ENCODE peak calls at places on chromosomes 3 and 15, in nine cellular contexts. X is lower leg skin; N is tibial artery; J is Panc1; T is dorsolateral prefrontal cortex; R is retinal pigment epithelial cell; D is HFFc6; Y is CD8-positive, alpha-beta T cell; H is tibial nerve. E is an unnamed sample.
A peak's percentile ranks its signal among the peaks of the same experiment; 100 is the strongest.

GRCh38 chr3:187955076-187955952 is 198.6 kb upstream of the LPP start:
- DNase-seq in X (peak; percentile 55), N (peak; percentile 79), J (no peak), T (no peak), R (no peak), D (peak; percentile 90), Y (no peak), H (peak; percentile 22), E (peak; percentile 72)

GRCh38 chr3:132255041-132255745 is 62.0 kb upstream of the ACP3 start:
- DNase-seq in X (no peak), N (no peak), J (no peak), T (no peak), R (no peak), D (peak; percentile 51), Y (no peak), H (no peak), E (no peak)

GRCh38 chr3:177420643-177421042 is 223.4 kb upstream of the TBL1XR1 start:
- DNase-seq in X (no peak), N (no peak), J (no peak), T (no peak), R (peak; percentile 70), D (peak; percentile 77), Y (no peak), H (no peak), E (no peak)

GRCh38 chr15:101521563-101521962 is 32.1 kb upstream of the PCSK6 start:
- DNase-seq in X (no peak), N (no peak), J (no peak), T (no peak), R (no peak), D (no peak), Y (no peak), H (no peak), E (no peak)

GRCh38 chr15:35477853-35478252 is 68.1 kb downstream of the DPH6 start:
- DNase-seq in X (no peak), N (no peak), J (no peak), T (no peak), R (no peak), D (no peak), Y (no peak), H (no peak), E (no peak)

GRCh38 chr3:17905996-17906395 is 163.6 kb upstream of the TBC1D5 start:
- DNase-seq in X (no peak), N (no peak), J (no peak), T (no peak), R (no peak), D (no peak), Y (no peak), H (no peak), E (no peak)

GRCh38 chr3:190229632-190230424 is 92.4 kb downstream of the CLDN1 start:
- DNase-seq in X (no peak), N (no peak), J (peak; percentile 74), T (no peak), R (no peak), D (peak; percentile 80), Y (no peak), H (no peak), E (no peak)

GRCh38 chr3:104069114-104069513 is 1297.6 kb upstream of the ALCAM start:
- DNase-seq in X (no peak), N (no peak), J (no peak), T (no peak), R (no peak), D (no peak), Y (no peak), H (no peak), E (no peak)

GRCh38 chr3:141769171-141769894 is 6.1 kb downstream of the GRK7 start:
- DNase-seq in X (no peak), N (no peak), J (no peak), T (no peak), R (no peak), D (peak; percentile 7), Y (no peak), H (no peak), E (no peak)

GRCh38 chr3:5194801-5195509 is 7.4 kb downstream of the EDEM1 start:
- DNase-seq in X (peak; percentile 74), N (no peak), J (peak; percentile 63), T (no peak), R (peak; percentile 59), D (peak; percentile 86), Y (no peak), H (no peak), E (no peak)

GRCh38 chr15:22786868-22787698 is 639 bp downstream of the NIPA1 start:
- DNase-seq in X (no peak), N (peak; percentile 64), J (no peak), T (peak; percentile 37), R (no peak), D (no peak), Y (no peak), H (no peak), E (no peak)

GRCh38 chr15:31459011-31459748 is 132.5 kb downstream of the KLF13 start:
- DNase-seq in X (peak; percentile 47), N (peak; percentile 44), J (no peak), T (no peak), R (no peak), D (no peak), Y (no peak), H (no peak), E (no peak)

GRCh38 chr15:62394079-62394478 is 229.0 kb upstream of the C2CD4B start:
- DNase-seq in X (peak; percentile 37), N (no peak), J (no peak), T (no peak), R (no peak), D (no peak), Y (no peak), H (no peak), E (no peak)

GRCh38 chr3:186013312-186013711 is 75.5 kb upstream of the TRA2B start:
- DNase-seq in X (no peak), N (no peak), J (no peak), T (peak; percentile 18), R (no peak), D (no peak), Y (no peak), H (no peak), E (no peak)

GRCh38 chr15:44584162-44584749 is 47.3 kb downstream of the EIF3J start:
- DNase-seq in X (no peak), N (no peak), J (peak; percentile 36), T (no peak), R (no peak), D (peak; percentile 10), Y (peak; percentile 27), H (no peak), E (no peak)

GRCh38 chr15:99986297-99987118 is 253.3 kb upstream of the LYSMD4 start:
- DNase-seq in X (no peak), N (no peak), J (no peak), T (no peak), R (no peak), D (no peak), Y (no peak), H (no peak), E (peak; percentile 19)

GRCh38 chr3:184690236-184690883 is 21.5 kb downstream of the MAGEF1 start:
- DNase-seq in X (no peak), N (peak; percentile 49), J (no peak), T (no peak), R (no peak), D (no peak), Y (no peak), H (no peak), E (no peak)

GRCh38 chr3:62415312-62415791 is 42.0 kb upstream of the FEZF2 start:
- DNase-seq in X (no peak), N (no peak), J (no peak), T (peak; percentile 69), R (no peak), D (no peak), Y (no peak), H (no peak), E (no peak)

GRCh38 chr3:196044513-196044912 is 37.4 kb downstream of the TFRC start:
- DNase-seq in X (no peak), N (no peak), J (no peak), T (no peak), R (no peak), D (no peak), Y (no peak), H (no peak), E (no peak)
- TF ChIP-seq CTCF in X (no peak), N (no peak), J (no peak), T (no peak), R (no peak), D (no peak), Y (no peak), H (no peak), E (no peak)

GRCh38 chr15:26890988-26891387 is 24.1 kb downstream of the GABRA5 start:
- DNase-seq in X (no peak), N (no peak), J (no peak), T (no peak), R (no peak), D (no peak), Y (no peak), H (no peak), E (no peak)
- TF ChIP-seq CTCF in X (no peak), N (no peak), J (no peak), T (no peak), R (no peak), D (no peak), Y (no peak), H (no peak), E (no peak)

GRCh38 chr3:112348945-112349344 is 16.0 kb downstream of the CD200 start:
- DNase-seq in X (no peak), N (no peak), J (no peak), T (no peak), R (no peak), D (no peak), Y (no peak), H (no peak), E (no peak)
- TF ChIP-seq CTCF in X (no peak), N (no peak), J (no peak), T (no peak), R (no peak), D (no peak), Y (no peak), H (no peak), E (no peak)

DNA sequence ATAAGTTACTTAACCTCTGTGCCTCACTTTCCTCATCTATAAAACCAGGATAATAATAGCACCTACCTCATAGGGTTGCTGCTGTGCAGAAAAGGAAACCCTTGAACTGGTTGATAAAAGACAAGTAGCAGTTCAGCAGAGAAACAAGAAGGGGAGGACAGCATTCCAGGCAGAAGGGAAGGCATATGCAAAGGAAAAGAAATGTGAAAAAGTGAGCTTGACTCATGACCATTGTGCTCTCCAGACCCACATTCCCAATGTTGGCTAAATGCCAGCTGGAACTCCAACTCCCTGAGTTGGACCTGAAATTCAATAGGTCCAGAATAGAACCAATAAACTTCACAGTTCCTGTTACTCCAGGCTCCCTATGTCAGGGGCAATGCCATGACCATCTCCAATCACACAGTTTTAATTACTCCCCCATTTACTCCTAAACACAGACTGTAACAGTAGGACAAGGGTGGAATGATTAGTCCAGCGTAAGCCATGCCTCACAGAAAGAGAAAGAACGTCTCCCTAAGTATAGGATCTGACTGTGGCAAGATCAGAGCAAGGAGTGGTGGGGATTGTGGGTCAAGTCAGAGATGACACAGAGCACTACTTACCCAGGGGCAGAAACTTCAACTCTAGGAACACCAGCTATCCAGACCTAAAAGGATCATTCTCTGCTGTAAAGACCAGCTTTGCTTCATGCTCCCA is 26.9 kb downstream of the PRKAR2A start:
- DNase-seq in X (no peak), N (no peak), J (no peak), T (no peak), R (no peak), D (peak; percentile 26), Y (no peak), H (no peak), E (no peak)
- TF ChIP-seq CTCF in X (no peak), N (no peak), J (no peak), T (no peak), R (no peak), D (no peak), Y (no peak), H (no peak), E (no peak)